ENCODE peak calls at places on chromosome 17, in six cellular contexts. O is upper lobe of left lung, A is A549, L is HepG2, K is K562, U is GM12878. T is an unnamed sample.

GRCh38 chr17:69525920-69526841 is 111.7 kb downstream of the MAP2K6 start:
- ATAC-seq in K (peak), A (peak), U (peak), O (no peak), L (peak), T (peak)

GRCh38 chr17:8954339-8954738 is 11.2 kb downstream of the PIK3R5 start:
- ATAC-seq in O (peak), U (peak), A (no peak), L (no peak), K (no peak), T (peak)

GRCh38 chr17:3835410-3836229 is 10.4 kb downstream of the NCBP3 start:
- ATAC-seq in L (no peak), A (no peak), O (no peak), U (no peak), K (no peak), T (no peak)

GRCh38 chr17:1188812-1189211 is 9.0 kb upstream of the ABR start:
- ATAC-seq in O (peak), L (no peak), A (no peak), K (no peak), U (peak), T (peak)

GRCh38 chr17:1898332-1898731 is 68.5 kb downstream of the RPA1 start:
- ATAC-seq in K (no peak), U (no peak), O (no peak), A (no peak), L (no peak), T (no peak)

GRCh38 chr17:488993-489757 is 136.6 kb upstream of the RPH3AL start:
- ATAC-seq in A (peak), U (peak), O (peak), L (peak), K (peak), T (peak)

GRCh38 chr17:51869387-51869786 is 289.1 kb downstream of the CA10 start:
- ATAC-seq in A (no peak), K (no peak), O (no peak), L (no peak), U (no peak), T (no peak)

GRCh38 chr17:65473985-65474384 is 87.5 kb downstream of the AXIN2 start:
- ATAC-seq in U (no peak), L (no peak), A (no peak), K (no peak), O (no peak), T (no peak)

GRCh38 chr17:81489986-81490598 is 22.5 kb downstream of the ACTG1 start:
- ATAC-seq in K (no peak), O (no peak), L (no peak), U (no peak), A (peak), T (no peak)

GRCh38 chr17:12665263-12666210 is at the start of gene MYOCD:
- ATAC-seq in A (peak), U (no peak), K (no peak), L (no peak), O (no peak), T (peak)

GRCh38 chr17:19703776-19704371 is 12.5 kb downstream of the SLC47A2 start:
- ATAC-seq in O (peak), A (peak), L (peak), U (no peak), K (no peak), T (no peak)

GRCh38 chr17:69764137-69764536 is 310.9 kb upstream of the KCNJ16 start:
- ATAC-seq in A (no peak), O (no peak), L (no peak), U (no peak), K (no peak), T (no peak)

GRCh38 chr17:81419333-81419885 is 24.2 kb downstream of the BAHCC1 start:
- ATAC-seq in U (no peak), A (peak), L (no peak), K (peak), O (peak), T (peak)

GRCh38 chr17:81448442-81448841 is 53.2 kb downstream of the BAHCC1 start:
- ATAC-seq in K (no peak), A (no peak), L (no peak), U (no peak), O (no peak), T (no peak)

GRCh38 chr17:69357701-69358100 is 30.8 kb upstream of the ABCA5 start:
- ATAC-seq in L (peak), A (peak), K (no peak), U (no peak), O (no peak), T (no peak)

GRCh38 chr17:68580236-68580903 is 20.8 kb downstream of the FAM20A start:
- ATAC-seq in A (no peak), U (no peak), K (no peak), O (peak), L (peak), T (peak)

GRCh38 chr17:82583720-82584234 is 64.2 kb downstream of the FOXK2 start:
- ATAC-seq in O (peak), K (no peak), L (peak), U (no peak), A (no peak), T (no peak)

GRCh38 chr17:75267403-75268232 is 3.4 kb downstream of the MIF4GD start:
- ATAC-seq in U (no peak), A (peak), L (peak), O (no peak), K (peak), T (no peak)

DNA sequence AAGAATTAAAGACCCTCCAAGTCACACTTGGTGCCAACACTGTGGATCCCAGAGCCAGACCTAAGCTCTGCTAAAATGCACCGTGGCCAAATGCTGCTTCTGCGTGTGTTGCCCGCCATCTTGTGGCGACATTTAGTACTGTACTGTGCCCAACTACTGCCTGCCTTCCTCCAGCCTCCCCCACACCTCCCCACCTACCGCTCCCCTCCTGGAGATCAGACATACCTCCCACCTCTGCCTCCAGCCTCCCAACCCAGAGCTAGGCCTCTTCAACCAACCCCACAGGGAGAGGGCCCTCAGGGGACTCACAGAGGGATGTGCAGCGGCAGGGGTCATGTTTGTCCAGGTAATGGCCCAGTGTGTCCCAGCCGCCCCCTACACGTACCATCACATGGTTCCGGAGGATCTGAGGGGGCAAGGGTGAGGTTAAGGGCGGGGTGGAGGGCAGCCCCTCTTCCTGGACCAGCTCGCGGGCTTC is 5.5 kb downstream of the GAS2L2 start:
- ATAC-seq in L (peak), A (peak), K (peak), U (peak), O (peak), T (peak)
- TF ChIP-seq EP300 in L (no peak), A (no peak), K (no peak), U (no peak), O (no peak), T (no peak)

GRCh38 chr17:7241047-7241733 is 1.1 kb downstream of the GABARAP start:
- ATAC-seq in O (no peak), A (no peak), U (no peak), L (no peak), K (no peak), T (no peak)

GRCh38 chr17:7241783-7242716 is at the start of gene GABARAP:
- ATAC-seq in L (peak), U (peak), A (peak), O (peak), K (peak), T (peak)

GRCh38 chr17:7240375-7240774 is 1.1 kb upstream of the PHF23 start:
- ATAC-seq in K (no peak), O (no peak), L (no peak), A (no peak), U (no peak), T (no peak)

GRCh38 chr17:7239091-7240027 is at the start of gene PHF23:
- ATAC-seq in L (peak), K (peak), A (peak), O (peak), U (peak), T (peak)

DNA sequence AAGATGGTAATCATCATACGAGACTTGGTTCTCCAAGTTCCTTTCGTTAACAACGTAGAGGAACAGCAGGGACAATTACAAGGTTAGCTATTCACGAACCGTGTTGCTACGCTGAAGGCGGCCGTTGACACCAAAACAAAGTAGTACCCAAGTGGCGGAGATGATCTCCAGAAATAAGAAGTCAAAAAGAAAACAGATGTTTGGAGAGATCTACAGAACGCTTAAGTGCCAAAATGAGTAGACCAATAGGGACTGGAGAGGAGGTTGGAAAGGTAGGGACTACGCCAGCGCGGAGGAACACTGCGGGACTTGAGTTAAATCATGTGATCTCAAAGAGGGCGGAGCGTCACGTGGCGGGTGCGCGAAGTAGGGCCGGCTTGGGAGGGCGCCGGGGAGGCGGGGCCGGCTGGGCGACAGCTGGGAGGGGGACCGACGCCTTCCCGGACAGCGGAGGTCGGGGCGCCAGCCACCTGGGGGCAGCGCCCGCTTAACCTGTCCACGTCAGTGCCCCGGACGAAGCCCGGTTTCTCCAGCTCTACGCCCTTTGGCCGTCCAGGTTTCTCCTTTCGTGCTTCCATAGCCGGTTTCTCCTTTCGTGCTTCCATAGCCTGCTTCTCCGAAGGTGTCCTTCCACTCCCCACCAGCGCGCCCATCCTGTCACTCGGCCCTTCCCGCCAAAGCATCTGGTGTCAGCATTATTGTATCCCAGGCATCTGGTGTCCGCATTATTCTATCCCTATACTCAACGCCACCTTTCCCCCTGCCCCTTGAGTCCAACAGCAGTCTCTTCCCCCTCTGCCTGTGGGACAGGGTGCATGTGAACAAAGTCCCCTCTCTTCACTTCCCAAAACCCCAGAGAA is 698 bp upstream of the GABARAP start:
- ATAC-seq in K (peak), O (peak), L (peak), A (peak), U (peak), T (peak)
- TF ChIP-seq EP300 in K (peak), O (peak), L (peak), A (peak), U (no peak), T (no peak)

GRCh38 chr17:77354721-77355455 is 214.1 kb downstream of the SEC14L1 start:
- ATAC-seq in K (no peak), L (peak), U (peak), A (peak), O (no peak), T (peak)
- TF ChIP-seq EP300 in K (no peak), L (peak), U (no peak), A (no peak), O (no peak), T (no peak)

GRCh38 chr17:40068917-40069750 is 6.4 kb downstream of the THRA start:
- ATAC-seq in O (peak), L (no peak), U (peak), K (peak), A (no peak), T (peak)
- TF ChIP-seq EP300 in O (no peak), L (no peak), U (no peak), K (peak), A (no peak), T (no peak)